ENCODE peak calls at places on chromosomes 1 and 21, in eight cellular contexts. One of them, this sample, is unnamed.

GRCh38 chr1:14968251-14968812 is 185.2 kb upstream of the TMEM51 start:
- DNase-seq in epithelial cell of esophagus: peak; percentile 76
- DNase-seq in body of pancreas: peak; percentile 22
- DNase-seq in neural progenitor cell: peak; percentile 47
- DNase-seq in CD8-positive, alpha-beta T cell: no peak
- DNase-seq in transverse colon: no peak
- DNase-seq in ovary: no peak
- DNase-seq in GM20000: no peak
- DNase-seq in this sample: no peak

GRCh38 chr1:53337499-53337898 is 9.6 kb upstream of the LRP8 start:
- DNase-seq in GM20000: no peak
- DNase-seq in neural progenitor cell: no peak
- DNase-seq in body of pancreas: no peak
- DNase-seq in epithelial cell of esophagus: no peak
- DNase-seq in CD8-positive, alpha-beta T cell: no peak
- DNase-seq in transverse colon: no peak
- DNase-seq in ovary: no peak
- DNase-seq in this sample: peak; percentile 17

GRCh38 chr1:232875536-232875935 is 70.3 kb downstream of the MAP10 start:
- DNase-seq in neural progenitor cell: no peak
- DNase-seq in transverse colon: no peak
- DNase-seq in body of pancreas: no peak
- DNase-seq in GM20000: no peak
- DNase-seq in epithelial cell of esophagus: no peak
- DNase-seq in ovary: no peak
- DNase-seq in CD8-positive, alpha-beta T cell: no peak
- DNase-seq in this sample: no peak

GRCh38 chr1:211487672-211488208 is 4.2 kb downstream of the RD3 start:
- DNase-seq in neural progenitor cell: no peak
- DNase-seq in CD8-positive, alpha-beta T cell: no peak
- DNase-seq in ovary: no peak
- DNase-seq in epithelial cell of esophagus: no peak
- DNase-seq in GM20000: no peak
- DNase-seq in transverse colon: peak; percentile 24
- DNase-seq in body of pancreas: no peak
- DNase-seq in this sample: no peak

GRCh38 chr1:216804107-216804506 is 80.9 kb upstream of the ESRRG start:
- DNase-seq in CD8-positive, alpha-beta T cell: no peak
- DNase-seq in neural progenitor cell: peak; percentile 49
- DNase-seq in ovary: no peak
- DNase-seq in body of pancreas: no peak
- DNase-seq in transverse colon: no peak
- DNase-seq in GM20000: no peak
- DNase-seq in epithelial cell of esophagus: no peak
- DNase-seq in this sample: peak; percentile 46

GRCh38 chr1:54819195-54819536 is 18.0 kb upstream of the TTC22 start:
- DNase-seq in CD8-positive, alpha-beta T cell: no peak
- DNase-seq in ovary: no peak
- DNase-seq in GM20000: no peak
- DNase-seq in body of pancreas: no peak
- DNase-seq in transverse colon: no peak
- DNase-seq in neural progenitor cell: no peak
- DNase-seq in epithelial cell of esophagus: no peak
- DNase-seq in this sample: no peak

GRCh38 chr1:196980859-196981258 is 3.5 kb downstream of the CFHR5 start:
- DNase-seq in transverse colon: no peak
- DNase-seq in neural progenitor cell: no peak
- DNase-seq in GM20000: no peak
- DNase-seq in ovary: no peak
- DNase-seq in body of pancreas: no peak
- DNase-seq in epithelial cell of esophagus: no peak
- DNase-seq in CD8-positive, alpha-beta T cell: no peak
- DNase-seq in this sample: no peak

GRCh38 chr1:244749230-244750016 is 86.0 kb upstream of the COX20 start:
- DNase-seq in transverse colon: no peak
- DNase-seq in CD8-positive, alpha-beta T cell: no peak
- DNase-seq in body of pancreas: no peak
- DNase-seq in neural progenitor cell: no peak
- DNase-seq in ovary: no peak
- DNase-seq in epithelial cell of esophagus: no peak
- DNase-seq in GM20000: no peak
- DNase-seq in this sample: no peak

GRCh38 chr1:171251042-171251740 is 2.9 kb downstream of the FMO1 start:
- DNase-seq in ovary: no peak
- DNase-seq in neural progenitor cell: peak; percentile 51
- DNase-seq in GM20000: no peak
- DNase-seq in body of pancreas: peak; percentile 19
- DNase-seq in epithelial cell of esophagus: peak; percentile 58
- DNase-seq in transverse colon: peak; percentile 56
- DNase-seq in CD8-positive, alpha-beta T cell: no peak
- DNase-seq in this sample: peak; percentile 51

GRCh38 chr1:25030674-25031589 is 100.9 kb upstream of the RUNX3 start:
- DNase-seq in GM20000: peak; percentile 73
- DNase-seq in neural progenitor cell: no peak
- DNase-seq in epithelial cell of esophagus: peak; percentile 80
- DNase-seq in CD8-positive, alpha-beta T cell: peak; percentile 81
- DNase-seq in ovary: no peak
- DNase-seq in body of pancreas: no peak
- DNase-seq in transverse colon: peak; percentile 28
- DNase-seq in this sample: no peak

GRCh38 chr1:183882328-183883167 is 77.6 kb downstream of the RGL1 start:
- DNase-seq in GM20000: no peak
- DNase-seq in transverse colon: no peak
- DNase-seq in neural progenitor cell: no peak
- DNase-seq in epithelial cell of esophagus: peak; percentile 52
- DNase-seq in ovary: no peak
- DNase-seq in CD8-positive, alpha-beta T cell: no peak
- DNase-seq in body of pancreas: no peak
- DNase-seq in this sample: no peak

GRCh38 chr21:38377165-38378093 is 120.6 kb downstream of the KCNJ15 start:
- DNase-seq in GM20000: no peak
- DNase-seq in body of pancreas: no peak
- DNase-seq in ovary: no peak
- DNase-seq in transverse colon: no peak
- DNase-seq in neural progenitor cell: no peak
- DNase-seq in CD8-positive, alpha-beta T cell: no peak
- DNase-seq in epithelial cell of esophagus: peak; percentile 21
- DNase-seq in this sample: no peak

GRCh38 chr1:9589144-9589718 is 520 bp downstream of the TMEM201 start:
- DNase-seq in transverse colon: peak; percentile 46
- DNase-seq in neural progenitor cell: peak; percentile 67
- DNase-seq in epithelial cell of esophagus: peak; percentile 34
- DNase-seq in body of pancreas: peak; percentile 43
- DNase-seq in GM20000: peak; percentile 49
- DNase-seq in CD8-positive, alpha-beta T cell: peak; percentile 49
- DNase-seq in ovary: no peak
- DNase-seq in this sample: peak; percentile 39

GRCh38 chr1:243882276-243882675 is 32.2 kb upstream of the AKT3 start:
- DNase-seq in transverse colon: no peak
- DNase-seq in neural progenitor cell: no peak
- DNase-seq in epithelial cell of esophagus: peak; percentile 22
- DNase-seq in ovary: no peak
- DNase-seq in body of pancreas: no peak
- DNase-seq in GM20000: no peak
- DNase-seq in CD8-positive, alpha-beta T cell: no peak
- DNase-seq in this sample: no peak

GRCh38 chr21:40845621-40846020 is 1.3 kb downstream of the DSCAM start:
- DNase-seq in ovary: no peak
- DNase-seq in body of pancreas: no peak
- DNase-seq in CD8-positive, alpha-beta T cell: no peak
- DNase-seq in epithelial cell of esophagus: peak; percentile 96
- DNase-seq in transverse colon: no peak
- DNase-seq in neural progenitor cell: no peak
- DNase-seq in GM20000: no peak
- DNase-seq in this sample: no peak

GRCh38 chr1:96492236-96492635 is 229.3 kb upstream of the PTBP2 start:
- DNase-seq in ovary: no peak
- DNase-seq in CD8-positive, alpha-beta T cell: no peak
- DNase-seq in epithelial cell of esophagus: no peak
- DNase-seq in GM20000: no peak
- DNase-seq in neural progenitor cell: peak; percentile 47
- DNase-seq in transverse colon: no peak
- DNase-seq in body of pancreas: no peak
- DNase-seq in this sample: no peak

GRCh38 chr1:54397090-54397591 is 9.1 kb downstream of the SSBP3 start:
- DNase-seq in neural progenitor cell: no peak
- DNase-seq in GM20000: no peak
- DNase-seq in body of pancreas: no peak
- DNase-seq in ovary: peak; percentile 54
- DNase-seq in epithelial cell of esophagus: no peak
- DNase-seq in transverse colon: no peak
- DNase-seq in CD8-positive, alpha-beta T cell: no peak
- DNase-seq in this sample: peak; percentile 65

GRCh38 chr1:88740784-88741183 is 56.7 kb downstream of the PKN2 start:
- DNase-seq in CD8-positive, alpha-beta T cell: no peak
- DNase-seq in body of pancreas: no peak
- DNase-seq in neural progenitor cell: no peak
- DNase-seq in GM20000: no peak
- DNase-seq in ovary: no peak
- DNase-seq in epithelial cell of esophagus: no peak
- DNase-seq in transverse colon: no peak
- DNase-seq in this sample: no peak

GRCh38 chr1:88737338-88737927 is 53.4 kb downstream of the PKN2 start:
- DNase-seq in GM20000: no peak
- DNase-seq in epithelial cell of esophagus: no peak
- DNase-seq in CD8-positive, alpha-beta T cell: no peak
- DNase-seq in transverse colon: no peak
- DNase-seq in ovary: no peak
- DNase-seq in body of pancreas: no peak
- DNase-seq in neural progenitor cell: no peak
- DNase-seq in this sample: no peak

GRCh38 chr1:88735909-88736308 is 51.8 kb downstream of the PKN2 start:
- DNase-seq in neural progenitor cell: no peak
- DNase-seq in transverse colon: no peak
- DNase-seq in ovary: no peak
- DNase-seq in GM20000: no peak
- DNase-seq in CD8-positive, alpha-beta T cell: no peak
- DNase-seq in body of pancreas: no peak
- DNase-seq in epithelial cell of esophagus: no peak
- DNase-seq in this sample: no peak

GRCh38 chr1:88741413-88741812 is 57.3 kb downstream of the PKN2 start:
- DNase-seq in ovary: no peak
- DNase-seq in GM20000: no peak
- DNase-seq in body of pancreas: no peak
- DNase-seq in neural progenitor cell: no peak
- DNase-seq in transverse colon: no peak
- DNase-seq in epithelial cell of esophagus: peak; percentile 61
- DNase-seq in CD8-positive, alpha-beta T cell: no peak
- DNase-seq in this sample: no peak

DNA sequence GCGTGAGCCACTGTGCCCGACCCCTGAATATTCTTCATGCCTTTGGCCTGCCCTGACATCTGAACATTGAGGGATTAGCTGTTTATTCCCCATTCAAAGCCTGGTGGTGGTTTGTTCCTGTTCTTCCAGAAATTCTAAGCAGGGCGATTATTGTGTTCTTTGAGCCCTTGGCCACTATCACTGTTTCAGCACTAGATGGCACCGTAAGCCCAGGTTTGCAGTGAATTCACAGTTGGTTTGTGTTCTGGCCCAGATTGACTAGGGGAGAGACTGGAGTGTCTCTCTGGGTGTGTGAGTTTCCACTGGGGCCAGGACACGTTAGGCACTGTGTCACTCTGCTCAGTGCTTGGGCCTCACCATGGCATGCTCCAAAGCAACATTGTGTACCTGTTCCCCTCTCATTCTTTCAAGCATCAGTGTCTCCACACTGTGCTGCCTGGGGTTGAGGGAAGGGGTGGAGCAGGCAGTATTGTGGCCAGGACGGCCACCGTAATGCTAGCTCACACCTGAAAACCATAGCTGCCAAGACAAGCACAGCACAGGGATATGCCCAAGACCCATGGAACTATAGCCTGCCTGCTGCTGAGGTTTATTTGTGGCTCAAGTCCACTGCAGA is 52.7 kb downstream of the PKN2 start:
- DNase-seq in epithelial cell of esophagus: peak; percentile 61
- DNase-seq in GM20000: no peak
- DNase-seq in CD8-positive, alpha-beta T cell: no peak
- DNase-seq in transverse colon: no peak
- DNase-seq in body of pancreas: peak; percentile 9
- DNase-seq in neural progenitor cell: peak; percentile 25
- DNase-seq in ovary: no peak
- DNase-seq in this sample: no peak
- TF ChIP-seq CTCF in epithelial cell of esophagus: peak; percentile 76
- TF ChIP-seq CTCF in GM20000: peak; percentile 42
- TF ChIP-seq CTCF in CD8-positive, alpha-beta T cell: no peak
- TF ChIP-seq CTCF in transverse colon: peak; percentile 41
- TF ChIP-seq CTCF in body of pancreas: peak; percentile 43
- TF ChIP-seq CTCF in neural progenitor cell: peak; percentile 47
- TF ChIP-seq CTCF in ovary: no peak
- TF ChIP-seq CTCF in this sample: no peak

DNA sequence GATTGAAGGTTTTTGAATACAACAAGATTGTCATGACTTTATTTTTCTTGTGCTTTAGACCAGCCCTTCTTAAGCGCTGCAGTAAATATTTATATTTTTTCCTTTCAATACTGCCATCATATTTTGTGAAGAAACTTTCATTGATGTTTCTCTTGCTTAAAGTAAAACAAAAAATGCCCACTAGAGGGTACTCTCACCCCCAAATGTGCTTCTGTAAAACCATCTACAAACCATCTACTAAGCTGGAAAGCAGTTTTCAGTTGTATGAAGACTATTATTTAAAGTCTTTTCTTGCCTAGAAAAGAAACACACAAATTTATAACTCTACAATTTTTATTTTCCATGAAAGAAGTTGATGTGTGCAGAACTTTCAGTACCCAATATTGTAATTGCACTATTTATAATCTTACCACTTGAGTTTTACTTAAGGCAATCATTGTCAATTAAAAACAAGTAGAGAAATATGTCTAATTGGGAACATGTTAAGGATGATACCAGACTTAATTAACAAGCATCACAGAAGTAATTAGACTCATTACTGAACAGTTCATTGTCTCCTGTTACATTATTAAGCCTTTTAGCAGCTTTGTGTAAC is 10.7 kb downstream of the LEPR start:
- DNase-seq in neural progenitor cell: peak; percentile 44
- DNase-seq in CD8-positive, alpha-beta T cell: no peak
- DNase-seq in epithelial cell of esophagus: peak; percentile 42
- DNase-seq in ovary: no peak
- DNase-seq in GM20000: peak; percentile 22
- DNase-seq in transverse colon: no peak
- DNase-seq in body of pancreas: peak; percentile 26
- DNase-seq in this sample: no peak
- TF ChIP-seq CTCF in neural progenitor cell: peak; percentile 79
- TF ChIP-seq CTCF in CD8-positive, alpha-beta T cell: peak; percentile 70
- TF ChIP-seq CTCF in epithelial cell of esophagus: peak; percentile 28
- TF ChIP-seq CTCF in ovary: no peak
- TF ChIP-seq CTCF in GM20000: peak; percentile 25
- TF ChIP-seq CTCF in transverse colon: peak; percentile 53
- TF ChIP-seq CTCF in body of pancreas: peak; percentile 52
- TF ChIP-seq CTCF in this sample: peak; percentile 42

GRCh38 chr1:1273535-1274298 is at the start of gene UBE2J2:
- DNase-seq in ovary: peak; percentile 93
- DNase-seq in epithelial cell of esophagus: peak; percentile 94
- DNase-seq in GM20000: peak; percentile 100
- DNase-seq in neural progenitor cell: peak; percentile 97
- DNase-seq in body of pancreas: peak; percentile 97
- DNase-seq in transverse colon: peak; percentile 96
- DNase-seq in CD8-positive, alpha-beta T cell: peak; percentile 93
- DNase-seq in this sample: peak; percentile 95
- TF ChIP-seq CTCF in ovary: no peak
- TF ChIP-seq CTCF in epithelial cell of esophagus: no peak
- TF ChIP-seq CTCF in GM20000: no peak
- TF ChIP-seq CTCF in neural progenitor cell: no peak
- TF ChIP-seq CTCF in body of pancreas: no peak
- TF ChIP-seq CTCF in transverse colon: no peak
- TF ChIP-seq CTCF in CD8-positive, alpha-beta T cell: no peak
- TF ChIP-seq CTCF in this sample: no peak

GRCh38 chr21:44085491-44086321 is 21.5 kb upstream of the PWP2 start:
- DNase-seq in transverse colon: no peak
- DNase-seq in body of pancreas: no peak
- DNase-seq in GM20000: no peak
- DNase-seq in epithelial cell of esophagus: peak; percentile 24
- DNase-seq in ovary: no peak
- DNase-seq in CD8-positive, alpha-beta T cell: no peak
- DNase-seq in neural progenitor cell: no peak
- DNase-seq in this sample: peak; percentile 33
- TF ChIP-seq CTCF in transverse colon: no peak
- TF ChIP-seq CTCF in body of pancreas: no peak
- TF ChIP-seq CTCF in GM20000: no peak
- TF ChIP-seq CTCF in epithelial cell of esophagus: no peak
- TF ChIP-seq CTCF in ovary: no peak
- TF ChIP-seq CTCF in CD8-positive, alpha-beta T cell: no peak
- TF ChIP-seq CTCF in neural progenitor cell: no peak
- TF ChIP-seq CTCF in this sample: no peak